ENCODE peak calls at places on chromosomes 11 and 22, in nine cellular contexts. One of them, this sample, is unnamed. For H3K9me3, the result is how much of the 10 kb centered on the place peaks cover.

GRCh38 chr11:132685174-132685611 is 847.1 kb downstream of the OPCML start:
- DNase-seq in psoas muscle: no peak
- DNase-seq in fibroblast of lung: peak
- DNase-seq in MM.1S: peak
- DNase-seq in WERI-Rb-1: no peak
- DNase-seq in upper lobe of right lung: no peak
- DNase-seq in neuronal stem cell: no peak
- DNase-seq in GM23248: peak
- DNase-seq in SJCRH30: no peak
- DNase-seq in this sample: no peak

GRCh38 chr22:50150161-50151129 is 20.1 kb upstream of the PANX2 start:
- DNase-seq in psoas muscle: no peak
- DNase-seq in fibroblast of lung: peak
- DNase-seq in MM.1S: no peak
- DNase-seq in WERI-Rb-1: peak
- DNase-seq in upper lobe of right lung: no peak
- DNase-seq in neuronal stem cell: no peak
- DNase-seq in GM23248: no peak
- DNase-seq in SJCRH30: no peak
- DNase-seq in this sample: no peak

GRCh38 chr11:88348870-88349269 is 11.3 kb upstream of the CTSC start:
- DNase-seq in psoas muscle: no peak
- DNase-seq in fibroblast of lung: no peak
- DNase-seq in MM.1S: no peak
- DNase-seq in WERI-Rb-1: no peak
- DNase-seq in upper lobe of right lung: no peak
- DNase-seq in neuronal stem cell: no peak
- DNase-seq in GM23248: no peak
- DNase-seq in SJCRH30: no peak
- DNase-seq in this sample: no peak

GRCh38 chr11:131829725-131830124 is 459.3 kb downstream of the NTM start:
- DNase-seq in psoas muscle: no peak
- DNase-seq in fibroblast of lung: no peak
- DNase-seq in MM.1S: no peak
- DNase-seq in WERI-Rb-1: no peak
- DNase-seq in upper lobe of right lung: no peak
- DNase-seq in neuronal stem cell: no peak
- DNase-seq in GM23248: no peak
- DNase-seq in SJCRH30: no peak
- DNase-seq in this sample: no peak

GRCh38 chr11:95522871-95523270 is 266.7 kb downstream of the FAM76B start:
- DNase-seq in psoas muscle: no peak
- DNase-seq in fibroblast of lung: peak
- DNase-seq in MM.1S: no peak
- DNase-seq in WERI-Rb-1: no peak
- DNase-seq in upper lobe of right lung: no peak
- DNase-seq in neuronal stem cell: no peak
- DNase-seq in GM23248: peak
- DNase-seq in SJCRH30: no peak
- DNase-seq in this sample: peak

GRCh38 chr11:27300974-27301373 is 62.0 kb downstream of the CCDC34 start:
- DNase-seq in psoas muscle: no peak
- DNase-seq in fibroblast of lung: peak
- DNase-seq in MM.1S: no peak
- DNase-seq in WERI-Rb-1: no peak
- DNase-seq in upper lobe of right lung: no peak
- DNase-seq in neuronal stem cell: no peak
- DNase-seq in GM23248: peak
- DNase-seq in SJCRH30: no peak
- DNase-seq in this sample: no peak

GRCh38 chr11:16843307-16843706 is 104.9 kb downstream of the C11orf58 start:
- DNase-seq in psoas muscle: no peak
- DNase-seq in fibroblast of lung: no peak
- DNase-seq in MM.1S: no peak
- DNase-seq in WERI-Rb-1: no peak
- DNase-seq in upper lobe of right lung: no peak
- DNase-seq in neuronal stem cell: no peak
- DNase-seq in GM23248: peak
- DNase-seq in SJCRH30: peak
- DNase-seq in this sample: no peak

GRCh38 chr22:46125311-46125710 is 25.0 kb upstream of the PPARA start:
- DNase-seq in psoas muscle: no peak
- DNase-seq in fibroblast of lung: no peak
- DNase-seq in MM.1S: no peak
- DNase-seq in WERI-Rb-1: no peak
- DNase-seq in upper lobe of right lung: no peak
- DNase-seq in neuronal stem cell: no peak
- DNase-seq in GM23248: no peak
- DNase-seq in SJCRH30: no peak
- DNase-seq in this sample: no peak

GRCh38 chr11:73931039-73931645 is 19.7 kb upstream of the DNAJB13 start:
- DNase-seq in psoas muscle: no peak
- DNase-seq in fibroblast of lung: peak
- DNase-seq in MM.1S: peak
- DNase-seq in WERI-Rb-1: peak
- DNase-seq in upper lobe of right lung: no peak
- DNase-seq in neuronal stem cell: peak
- DNase-seq in GM23248: peak
- DNase-seq in SJCRH30: peak
- DNase-seq in this sample: peak

GRCh38 chr22:22037229-22037628 is 54.6 kb upstream of the TOP3B start:
- DNase-seq in psoas muscle: no peak
- DNase-seq in fibroblast of lung: no peak
- DNase-seq in MM.1S: peak
- DNase-seq in WERI-Rb-1: no peak
- DNase-seq in upper lobe of right lung: no peak
- DNase-seq in neuronal stem cell: peak
- DNase-seq in GM23248: no peak
- DNase-seq in SJCRH30: no peak
- DNase-seq in this sample: no peak

GRCh38 chr11:63937713-63938480 is 905 bp upstream of the NAA40 start:
- DNase-seq in psoas muscle: no peak
- DNase-seq in fibroblast of lung: no peak
- DNase-seq in MM.1S: peak
- DNase-seq in WERI-Rb-1: no peak
- DNase-seq in upper lobe of right lung: no peak
- DNase-seq in neuronal stem cell: no peak
- DNase-seq in GM23248: no peak
- DNase-seq in SJCRH30: no peak
- DNase-seq in this sample: no peak

GRCh38 chr11:132972565-132972964 is 559.7 kb downstream of the OPCML start:
- DNase-seq in psoas muscle: no peak
- DNase-seq in fibroblast of lung: no peak
- DNase-seq in MM.1S: no peak
- DNase-seq in WERI-Rb-1: no peak
- DNase-seq in upper lobe of right lung: no peak
- DNase-seq in neuronal stem cell: no peak
- DNase-seq in GM23248: no peak
- DNase-seq in SJCRH30: no peak
- DNase-seq in this sample: no peak

GRCh38 chr22:48736593-48737460 is 1090.8 kb downstream of the BRD1 start:
- DNase-seq in psoas muscle: no peak
- DNase-seq in fibroblast of lung: no peak
- DNase-seq in MM.1S: no peak
- DNase-seq in WERI-Rb-1: no peak
- DNase-seq in upper lobe of right lung: peak
- DNase-seq in neuronal stem cell: no peak
- DNase-seq in GM23248: no peak
- DNase-seq in SJCRH30: no peak
- DNase-seq in this sample: no peak
- H3K9me3 ChIP-seq in psoas muscle: under half
- H3K9me3 ChIP-seq in fibroblast of lung: under half
- H3K9me3 ChIP-seq in MM.1S: under half
- H3K9me3 ChIP-seq in WERI-Rb-1: under half
- H3K9me3 ChIP-seq in upper lobe of right lung: under half
- H3K9me3 ChIP-seq in neuronal stem cell: under half
- H3K9me3 ChIP-seq in GM23248: under half
- H3K9me3 ChIP-seq in SJCRH30: under half
- H3K9me3 ChIP-seq in this sample: under half

GRCh38 chr11:61832758-61833157 is 4.7 kb downstream of the FADS2 start:
- DNase-seq in psoas muscle: no peak
- DNase-seq in fibroblast of lung: no peak
- DNase-seq in MM.1S: no peak
- DNase-seq in WERI-Rb-1: no peak
- DNase-seq in upper lobe of right lung: no peak
- DNase-seq in neuronal stem cell: no peak
- DNase-seq in GM23248: no peak
- DNase-seq in SJCRH30: no peak
- DNase-seq in this sample: no peak
- H3K4me3 ChIP-seq in psoas muscle: no peak
- H3K4me3 ChIP-seq in fibroblast of lung: no peak
- H3K4me3 ChIP-seq in MM.1S: no peak
- H3K4me3 ChIP-seq in WERI-Rb-1: no peak
- H3K4me3 ChIP-seq in upper lobe of right lung: no peak
- H3K4me3 ChIP-seq in neuronal stem cell: no peak
- H3K4me3 ChIP-seq in GM23248: no peak
- H3K4me3 ChIP-seq in SJCRH30: no peak
- H3K4me3 ChIP-seq in this sample: no peak

GRCh38 chr22:47883757-47884156 is 1121.3 kb downstream of the TBC1D22A start:
- DNase-seq in psoas muscle: no peak
- DNase-seq in fibroblast of lung: no peak
- DNase-seq in MM.1S: no peak
- DNase-seq in WERI-Rb-1: no peak
- DNase-seq in upper lobe of right lung: no peak
- DNase-seq in neuronal stem cell: no peak
- DNase-seq in GM23248: no peak
- DNase-seq in SJCRH30: no peak
- DNase-seq in this sample: no peak

GRCh38 chr22:47878460-47878859 is 1116.0 kb downstream of the TBC1D22A start:
- DNase-seq in psoas muscle: no peak
- DNase-seq in fibroblast of lung: no peak
- DNase-seq in MM.1S: no peak
- DNase-seq in WERI-Rb-1: no peak
- DNase-seq in upper lobe of right lung: no peak
- DNase-seq in neuronal stem cell: no peak
- DNase-seq in GM23248: no peak
- DNase-seq in SJCRH30: no peak
- DNase-seq in this sample: no peak

GRCh38 chr22:47884200-47884599 is 1121.8 kb downstream of the TBC1D22A start:
- DNase-seq in psoas muscle: no peak
- DNase-seq in fibroblast of lung: no peak
- DNase-seq in MM.1S: no peak
- DNase-seq in WERI-Rb-1: no peak
- DNase-seq in upper lobe of right lung: no peak
- DNase-seq in neuronal stem cell: no peak
- DNase-seq in GM23248: no peak
- DNase-seq in SJCRH30: no peak
- DNase-seq in this sample: no peak

GRCh38 chr22:47884775-47885174 is 1122.3 kb downstream of the TBC1D22A start:
- DNase-seq in psoas muscle: no peak
- DNase-seq in fibroblast of lung: no peak
- DNase-seq in MM.1S: no peak
- DNase-seq in WERI-Rb-1: no peak
- DNase-seq in upper lobe of right lung: no peak
- DNase-seq in neuronal stem cell: no peak
- DNase-seq in GM23248: no peak
- DNase-seq in SJCRH30: no peak
- DNase-seq in this sample: no peak

DNA sequence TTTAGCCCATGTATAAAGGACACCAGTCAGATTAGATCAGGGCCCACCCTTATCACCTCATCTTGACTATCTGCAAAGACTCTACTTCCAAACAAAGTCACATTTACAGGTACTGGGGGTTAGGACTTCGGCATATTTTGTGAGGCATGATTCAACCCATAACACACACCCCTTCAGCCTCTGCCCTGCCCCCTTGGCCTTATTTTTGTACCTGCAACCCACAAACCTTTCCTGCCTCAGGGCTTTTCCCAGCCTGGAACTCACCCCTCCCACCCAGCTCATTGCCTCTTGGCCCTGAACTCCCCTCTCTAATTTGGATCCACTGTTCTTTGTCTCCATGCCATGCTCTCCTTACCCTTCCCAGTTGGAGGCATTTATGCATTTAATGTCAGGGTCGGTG is 1116.9 kb downstream of the TBC1D22A start:
- DNase-seq in psoas muscle: no peak
- DNase-seq in fibroblast of lung: no peak
- DNase-seq in MM.1S: no peak
- DNase-seq in WERI-Rb-1: no peak
- DNase-seq in upper lobe of right lung: no peak
- DNase-seq in neuronal stem cell: no peak
- DNase-seq in GM23248: no peak
- DNase-seq in SJCRH30: no peak
- DNase-seq in this sample: no peak
- H3K9me3 ChIP-seq in psoas muscle: under half
- H3K9me3 ChIP-seq in fibroblast of lung: under half
- H3K9me3 ChIP-seq in MM.1S: under half
- H3K9me3 ChIP-seq in WERI-Rb-1: under half
- H3K9me3 ChIP-seq in upper lobe of right lung: under half
- H3K9me3 ChIP-seq in neuronal stem cell: under half
- H3K9me3 ChIP-seq in GM23248: under half
- H3K9me3 ChIP-seq in SJCRH30: under half
- H3K9me3 ChIP-seq in this sample: under half

GRCh38 chr11:1836011-1836945 is 1.5 kb downstream of the SYT8 start:
- DNase-seq in psoas muscle: peak
- DNase-seq in fibroblast of lung: no peak
- DNase-seq in MM.1S: no peak
- DNase-seq in WERI-Rb-1: no peak
- DNase-seq in upper lobe of right lung: no peak
- DNase-seq in neuronal stem cell: no peak
- DNase-seq in GM23248: no peak
- DNase-seq in SJCRH30: no peak
- DNase-seq in this sample: no peak

GRCh38 chr11:1834791-1835670 is at the start of gene SYT8:
- DNase-seq in psoas muscle: peak
- DNase-seq in fibroblast of lung: no peak
- DNase-seq in MM.1S: no peak
- DNase-seq in WERI-Rb-1: no peak
- DNase-seq in upper lobe of right lung: no peak
- DNase-seq in neuronal stem cell: no peak
- DNase-seq in GM23248: no peak
- DNase-seq in SJCRH30: peak
- DNase-seq in this sample: peak

GRCh38 chr11:1834132-1834610 is 619 bp upstream of the SYT8 start:
- DNase-seq in psoas muscle: no peak
- DNase-seq in fibroblast of lung: no peak
- DNase-seq in MM.1S: no peak
- DNase-seq in WERI-Rb-1: no peak
- DNase-seq in upper lobe of right lung: peak
- DNase-seq in neuronal stem cell: no peak
- DNase-seq in GM23248: no peak
- DNase-seq in SJCRH30: no peak
- DNase-seq in this sample: no peak

GRCh38 chr11:1837171-1838076 is 1.4 kb upstream of the TNNI2 start:
- DNase-seq in psoas muscle: peak
- DNase-seq in fibroblast of lung: peak
- DNase-seq in MM.1S: peak
- DNase-seq in WERI-Rb-1: peak
- DNase-seq in upper lobe of right lung: peak
- DNase-seq in neuronal stem cell: peak
- DNase-seq in GM23248: peak
- DNase-seq in SJCRH30: peak
- DNase-seq in this sample: peak

DNA sequence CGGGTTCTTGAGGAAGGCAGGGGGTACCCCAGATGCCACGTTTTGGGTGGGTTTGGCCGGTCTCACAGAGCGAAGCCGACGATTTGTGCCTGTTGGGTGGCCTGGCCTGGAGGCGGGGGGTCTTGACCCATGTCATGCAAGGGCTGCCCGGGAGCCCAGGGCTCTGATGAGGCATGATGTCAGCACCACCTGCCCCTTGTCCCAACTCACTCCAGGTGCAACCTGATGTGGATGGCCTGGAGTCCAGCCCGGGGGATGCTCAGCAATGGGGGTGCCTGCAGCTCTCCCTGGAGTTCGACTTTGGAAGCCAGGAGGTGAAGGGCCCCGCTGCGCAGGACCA is 851 bp downstream of the SYT8 start:
- DNase-seq in psoas muscle: peak
- DNase-seq in fibroblast of lung: no peak
- DNase-seq in MM.1S: no peak
- DNase-seq in WERI-Rb-1: no peak
- DNase-seq in upper lobe of right lung: no peak
- DNase-seq in neuronal stem cell: no peak
- DNase-seq in GM23248: no peak
- DNase-seq in SJCRH30: no peak
- DNase-seq in this sample: no peak
- H3K4me3 ChIP-seq in psoas muscle: no peak
- H3K4me3 ChIP-seq in fibroblast of lung: no peak
- H3K4me3 ChIP-seq in MM.1S: no peak
- H3K4me3 ChIP-seq in WERI-Rb-1: no peak
- H3K4me3 ChIP-seq in upper lobe of right lung: no peak
- H3K4me3 ChIP-seq in neuronal stem cell: no peak
- H3K4me3 ChIP-seq in GM23248: no peak
- H3K4me3 ChIP-seq in SJCRH30: no peak
- H3K4me3 ChIP-seq in this sample: no peak

This sample was measured in MG63.